ENCODE peak calls at places on chromosome 17, in eight cellular contexts. H is T follicular helper cell, T is psoas muscle, O is ascending aorta, L is amygdala, A is NCI-H345, P is HFFc6, V is SW480. F is an unnamed sample.

GRCh38 chr17:42111901-42112551 is 488 bp downstream of the DHX58 start:
- DNase-seq in H (no peak), T (no peak), O (no peak), L (no peak), A (no peak), P (peak), V (no peak), F (no peak)

GRCh38 chr17:16927641-16928321 is 44.1 kb downstream of the TNFRSF13B start:
- DNase-seq in H (no peak), T (no peak), O (no peak), L (no peak), A (no peak), P (no peak), V (no peak), F (no peak)

GRCh38 chr17:30524847-30525246 is 47.6 kb downstream of the GOSR1 start:
- DNase-seq in H (no peak), T (no peak), O (no peak), L (no peak), A (no peak), P (peak), V (no peak), F (no peak)

GRCh38 chr17:75694536-75694935 is 26.7 kb upstream of the ITGB4 start:
- DNase-seq in H (no peak), T (no peak), O (no peak), L (no peak), A (no peak), P (no peak), V (peak), F (no peak)

GRCh38 chr17:73027130-73027741 is 65.3 kb downstream of the SLC39A11 start:
- DNase-seq in H (no peak), T (no peak), O (no peak), L (no peak), A (no peak), P (peak), V (no peak), F (no peak)

GRCh38 chr17:66444001-66444400 is 141.6 kb downstream of the PRKCA start:
- DNase-seq in H (no peak), T (no peak), O (no peak), L (no peak), A (no peak), P (no peak), V (no peak), F (no peak)

GRCh38 chr17:53353919-53354351 is 468.8 kb upstream of the KIF2B start:
- DNase-seq in H (no peak), T (no peak), O (no peak), L (peak), A (peak), P (no peak), V (no peak), F (no peak)

GRCh38 chr17:48484850-48485249 is 46.0 kb downstream of the HOXB1 start:
- DNase-seq in H (no peak), T (no peak), O (no peak), L (no peak), A (no peak), P (peak), V (peak), F (no peak)

GRCh38 chr17:68290955-68291835 is at the start of the genes ARSG and SLC16A6:
- DNase-seq in H (peak), T (peak), O (no peak), L (peak), A (peak), P (no peak), V (peak), F (peak)

GRCh38 chr17:2947996-2948550 is 115.3 kb downstream of the OR1D5 start:
- DNase-seq in H (no peak), T (no peak), O (no peak), L (no peak), A (no peak), P (no peak), V (no peak), F (no peak)

GRCh38 chr17:70168979-70169706 is at the start of gene KCNJ2:
- DNase-seq in H (peak), T (peak), O (peak), L (peak), A (peak), P (peak), V (peak), F (peak)

GRCh38 chr17:17001076-17001777 is 29.3 kb upstream of the TNFRSF13B start:
- DNase-seq in H (no peak), T (no peak), O (no peak), L (no peak), A (no peak), P (no peak), V (no peak), F (no peak)